ENCODE peak calls at places on chromosome 2, in ten cellular contexts. T is progenitor cell of endocrine pancreas, Y is posterior cingulate gyrus, F is activated T-cell treated with anti-CD3 and anti-CD28 coated beads for 4 hours, D is iPS-NIHi11, G is upper lobe of right lung, N is suprapubic skin, C is mesothelial cell of epicardium, R is lower leg skin, E is adipocyte. V is an unnamed sample.

GRCh38 chr2:19667085-19667484 is 234.7 kb downstream of the TTC32 start:
- DNase-seq in T (no peak), Y (no peak), F (no peak), D (no peak), G (no peak), N (no peak), C (no peak), R (no peak), E (peak; percentile 72), V (no peak)

GRCh38 chr2:46029332-46029811 is 267.8 kb upstream of the EPAS1 start:
- DNase-seq in T (no peak), Y (no peak), F (no peak), D (no peak), G (no peak), N (no peak), C (no peak), R (no peak), E (peak; percentile 52), V (no peak)

GRCh38 chr2:86746903-86747302 is 26.8 kb downstream of the RMND5A start:
- DNase-seq in T (no peak), Y (no peak), F (no peak), D (no peak), G (no peak), N (no peak), C (no peak), R (no peak), E (no peak), V (no peak)

GRCh38 chr2:56287974-56288373 is 104.2 kb downstream of the CCDC85A start:
- DNase-seq in T (no peak), Y (no peak), F (no peak), D (no peak), G (no peak), N (no peak), C (no peak), R (no peak), E (peak; percentile 28), V (no peak)

GRCh38 chr2:10868465-10869314 is 43.0 kb upstream of the KCNF1 start:
- DNase-seq in T (no peak), Y (no peak), F (no peak), D (no peak), G (no peak), N (no peak), C (no peak), R (no peak), E (peak; percentile 58), V (no peak)

GRCh38 chr2:33436083-33436482 is 40.4 kb upstream of the RASGRP3 start:
- DNase-seq in T (no peak), Y (no peak), F (no peak), D (no peak), G (no peak), N (no peak), C (no peak), R (no peak), E (no peak), V (no peak)

GRCh38 chr2:241949736-241950412 is 80.3 kb downstream of the RTP5 start:
- DNase-seq in T (no peak), Y (no peak), F (no peak), D (no peak), G (no peak), N (peak; percentile 20), C (no peak), R (peak; percentile 50), E (no peak), V (no peak)

GRCh38 chr2:119264781-119265692 is 41.4 kb downstream of the STEAP3 start:
- DNase-seq in T (peak; percentile 43), Y (no peak), F (no peak), D (peak; percentile 83), G (peak; percentile 68), N (no peak), C (peak; percentile 62), R (peak; percentile 81), E (peak; percentile 63), V (no peak)

GRCh38 chr2:150732491-150732890 is 245.0 kb upstream of the RND3 start:
- DNase-seq in T (no peak), Y (no peak), F (no peak), D (no peak), G (no peak), N (no peak), C (no peak), R (no peak), E (no peak), V (no peak)

GRCh38 chr2:127566576-127566975 is 31.1 kb downstream of the MYO7B start:
- DNase-seq in T (no peak), Y (no peak), F (no peak), D (no peak), G (no peak), N (peak; percentile 35), C (no peak), R (peak; percentile 78), E (no peak), V (no peak)

GRCh38 chr2:15944325-15945017 is 4.1 kb downstream of the MYCN start:
- DNase-seq in T (no peak), Y (no peak), F (no peak), D (no peak), G (no peak), N (no peak), C (no peak), R (peak; percentile 21), E (no peak), V (no peak)

GRCh38 chr2:15838481-15838880 is 101.9 kb upstream of the MYCN start:
- DNase-seq in T (no peak), Y (no peak), F (no peak), D (no peak), G (no peak), N (peak; percentile 65), C (no peak), R (peak; percentile 63), E (no peak), V (no peak)

GRCh38 chr2:131094655-131095281 is 1.5 kb upstream of the FAM168B start:
- DNase-seq in T (no peak), Y (no peak), F (no peak), D (no peak), G (no peak), N (no peak), C (no peak), R (no peak), E (no peak), V (no peak)

GRCh38 chr2:189819297-189819704 is 35.1 kb downstream of the PMS1 start:
- DNase-seq in T (no peak), Y (no peak), F (no peak), D (no peak), G (no peak), N (no peak), C (no peak), R (no peak), E (peak; percentile 78), V (no peak)

GRCh38 chr2:196268538-196269338 is 97.4 kb upstream of the STK17B start:
- DNase-seq in T (no peak), Y (no peak), F (no peak), D (no peak), G (no peak), N (no peak), C (no peak), R (no peak), E (peak; percentile 81), V (no peak)

GRCh38 chr2:180735799-180736198 is 244.6 kb upstream of the UBE2E3 start:
- DNase-seq in T (no peak), Y (no peak), F (no peak), D (no peak), G (no peak), N (no peak), C (no peak), R (no peak), E (no peak), V (no peak)

GRCh38 chr2:127659408-127660290 is 13.7 kb downstream of the GPR17 start:
- DNase-seq in T (no peak), Y (no peak), F (no peak), D (no peak), G (peak; percentile 62), N (no peak), C (no peak), R (no peak), E (no peak), V (no peak)

GRCh38 chr2:235940330-235940729 is 227.9 kb downstream of the GBX2 start:
- DNase-seq in T (no peak), Y (no peak), F (no peak), D (no peak), G (no peak), N (peak; percentile 80), C (no peak), R (peak; percentile 86), E (peak; percentile 83), V (peak; percentile 69)

GRCh38 chr2:62199392-62200125 is 3.6 kb downstream of the B3GNT2 start:
- DNase-seq in T (no peak), Y (no peak), F (no peak), D (no peak), G (no peak), N (no peak), C (no peak), R (no peak), E (peak; percentile 45), V (peak; percentile 80)

V was measured in skeletal muscle cell.